ENCODE peak calls at places on chromosomes 1 and 21, in eight cellular contexts. U is body of pancreas, K is astrocyte, S is A549, B is MM.1S, L is stomach, W is right atrium auricular region, F is lower lobe of right lung. I is an unnamed sample.

GRCh38 chr1:44347280-44347679 is 7.8 kb downstream of the ERI3 start:
- DNase-seq in U (no peak), K (peak; percentile 41), S (no peak), B (no peak), L (no peak), W (no peak), F (no peak), I (no peak)

GRCh38 chr1:233443040-233443439 is 115.5 kb downstream of the MAP3K21 start:
- DNase-seq in U (no peak), K (peak; percentile 61), S (peak; percentile 19), B (no peak), L (no peak), W (no peak), F (no peak), I (no peak)

GRCh38 chr21:20971296-20971921 is 26.8 kb upstream of the NCAM2 start:
- DNase-seq in U (peak; percentile 49), K (peak; percentile 39), S (peak; percentile 42), B (peak; percentile 70), L (no peak), W (no peak), F (no peak), I (no peak)

GRCh38 chr1:10776206-10776905 is 20.1 kb downstream of the CASZ1 start:
- DNase-seq in U (peak; percentile 48), K (no peak), S (no peak), B (no peak), L (peak; percentile 80), W (no peak), F (peak; percentile 30), I (peak; percentile 89)

GRCh38 chr1:232728507-232729263 is 76.5 kb upstream of the MAP10 start:
- DNase-seq in U (no peak), K (peak; percentile 35), S (no peak), B (no peak), L (no peak), W (no peak), F (no peak), I (no peak)

GRCh38 chr1:206012086-206012859 is 9.1 kb upstream of the RAB7B start:
- DNase-seq in U (peak; percentile 62), K (no peak), S (no peak), B (peak; percentile 64), L (peak; percentile 82), W (peak; percentile 70), F (peak; percentile 91), I (no peak)

GRCh38 chr1:200290010-200290685 is 119.7 kb downstream of the ZNF281 start:
- DNase-seq in U (no peak), K (no peak), S (peak; percentile 57), B (no peak), L (no peak), W (no peak), F (no peak), I (no peak)

GRCh38 chr1:174877208-174877673 is 122.5 kb upstream of the CACYBP start:
- DNase-seq in U (peak; percentile 70), K (no peak), S (no peak), B (no peak), L (peak; percentile 43), W (no peak), F (no peak), I (no peak)

GRCh38 chr21:23534833-23535232 is 2072.4 kb downstream of the MRPL39 start:
- DNase-seq in U (no peak), K (no peak), S (no peak), B (no peak), L (no peak), W (no peak), F (no peak), I (no peak)

GRCh38 chr1:206911064-206911663 is 10.6 kb downstream of the FCMR start:
- DNase-seq in U (peak; percentile 63), K (peak; percentile 43), S (peak; percentile 61), B (peak; percentile 42), L (no peak), W (no peak), F (no peak), I (peak; percentile 39)

GRCh38 chr21:29697555-29698193 is 242.1 kb downstream of the GRIK1 start:
- DNase-seq in U (peak; percentile 27), K (peak; percentile 30), S (no peak), B (no peak), L (no peak), W (no peak), F (no peak), I (no peak)

GRCh38 chr1:160082487-160082886 is 1.1 kb downstream of the KCNJ9 start:
- DNase-seq in U (no peak), K (no peak), S (no peak), B (no peak), L (no peak), W (no peak), F (no peak), I (no peak)

GRCh38 chr1:234260578-234260977 is 112.7 kb upstream of the COA6 start:
- DNase-seq in U (no peak), K (peak; percentile 26), S (no peak), B (no peak), L (no peak), W (no peak), F (no peak), I (no peak)

GRCh38 chr1:31099283-31100063 is 34.0 kb upstream of the PUM1 start:
- DNase-seq in U (peak; percentile 45), K (no peak), S (peak; percentile 9), B (no peak), L (peak; percentile 65), W (no peak), F (no peak), I (no peak)

GRCh38 chr1:26112407-26112775 is 767 bp downstream of the PDIK1L start:
- DNase-seq in U (no peak), K (no peak), S (no peak), B (no peak), L (no peak), W (no peak), F (no peak), I (no peak)

GRCh38 chr1:72442251-72442650 is 159.9 kb upstream of the NEGR1 start:
- DNase-seq in U (no peak), K (peak; percentile 46), S (no peak), B (no peak), L (no peak), W (no peak), F (no peak), I (no peak)

GRCh38 chr1:206785366-206785765 is 13.1 kb upstream of the IL10 start:
- DNase-seq in U (no peak), K (no peak), S (no peak), B (no peak), L (no peak), W (no peak), F (no peak), I (no peak)

GRCh38 chr1:197915797-197916686 is 1.1 kb upstream of the LHX9 start:
- DNase-seq in U (peak; percentile 68), K (peak; percentile 30), S (peak; percentile 82), B (peak; percentile 27), L (no peak), W (no peak), F (peak; percentile 58), I (no peak)

GRCh38 chr1:37817481-37817880 is 9.5 kb upstream of the YRDC start:
- DNase-seq in U (peak; percentile 80), K (no peak), S (peak; percentile 14), B (no peak), L (peak; percentile 83), W (no peak), F (no peak), I (no peak)

GRCh38 chr21:28516996-28517592 is 475.6 kb downstream of the LTN1 start:
- DNase-seq in U (peak; percentile 83), K (peak; percentile 26), S (peak; percentile 59), B (peak; percentile 89), L (peak; percentile 64), W (no peak), F (peak; percentile 51), I (peak; percentile 44)

GRCh38 chr1:18908911-18909771 is 6.8 kb upstream of the ALDH4A1 start:
- DNase-seq in U (no peak), K (no peak), S (no peak), B (no peak), L (no peak), W (no peak), F (no peak), I (no peak)

GRCh38 chr1:28395181-28395580 is 25.6 kb downstream of the PHACTR4 start:
- DNase-seq in U (no peak), K (peak; percentile 73), S (peak; percentile 51), B (no peak), L (no peak), W (no peak), F (no peak), I (no peak)

GRCh38 chr1:173249349-173249748 is 42.2 kb upstream of the TNFSF4 start:
- DNase-seq in U (no peak), K (peak; percentile 37), S (peak; percentile 10), B (no peak), L (no peak), W (peak; percentile 60), F (no peak), I (no peak)

GRCh38 chr1:240946926-240947325 is 335.0 kb upstream of the GREM2 start:
- DNase-seq in U (peak; percentile 18), K (peak; percentile 18), S (peak; percentile 46), B (peak; percentile 58), L (no peak), W (no peak), F (no peak), I (peak; percentile 14)
- TF ChIP-seq CTCF in U (no peak), K (peak; percentile 50), S (peak; percentile 60), B (peak; percentile 80), L (peak; percentile 34), W (peak; percentile 31), F (peak; percentile 32), I (no peak)

GRCh38 chr1:9315411-9316079 is 22.9 kb downstream of the SPSB1 start:
- DNase-seq in U (no peak), K (peak; percentile 85), S (peak; percentile 43), B (peak; percentile 52), L (no peak), W (no peak), F (no peak), I (no peak)
- H3K4me1 ChIP-seq in U (peaks cover 9% of the 10 kb centered on the region), K (peaks cover 45% of the 10 kb centered on the region), S (peaks cover 80% of the 10 kb centered on the region), B (peaks cover 15% of the 10 kb centered on the region), L (peaks cover 94% of the 10 kb centered on the region), W (no peaks in the 10 kb centered on the region), F (peaks cover 46% of the 10 kb centered on the region), I (no peaks in the 10 kb centered on the region)

DNA sequence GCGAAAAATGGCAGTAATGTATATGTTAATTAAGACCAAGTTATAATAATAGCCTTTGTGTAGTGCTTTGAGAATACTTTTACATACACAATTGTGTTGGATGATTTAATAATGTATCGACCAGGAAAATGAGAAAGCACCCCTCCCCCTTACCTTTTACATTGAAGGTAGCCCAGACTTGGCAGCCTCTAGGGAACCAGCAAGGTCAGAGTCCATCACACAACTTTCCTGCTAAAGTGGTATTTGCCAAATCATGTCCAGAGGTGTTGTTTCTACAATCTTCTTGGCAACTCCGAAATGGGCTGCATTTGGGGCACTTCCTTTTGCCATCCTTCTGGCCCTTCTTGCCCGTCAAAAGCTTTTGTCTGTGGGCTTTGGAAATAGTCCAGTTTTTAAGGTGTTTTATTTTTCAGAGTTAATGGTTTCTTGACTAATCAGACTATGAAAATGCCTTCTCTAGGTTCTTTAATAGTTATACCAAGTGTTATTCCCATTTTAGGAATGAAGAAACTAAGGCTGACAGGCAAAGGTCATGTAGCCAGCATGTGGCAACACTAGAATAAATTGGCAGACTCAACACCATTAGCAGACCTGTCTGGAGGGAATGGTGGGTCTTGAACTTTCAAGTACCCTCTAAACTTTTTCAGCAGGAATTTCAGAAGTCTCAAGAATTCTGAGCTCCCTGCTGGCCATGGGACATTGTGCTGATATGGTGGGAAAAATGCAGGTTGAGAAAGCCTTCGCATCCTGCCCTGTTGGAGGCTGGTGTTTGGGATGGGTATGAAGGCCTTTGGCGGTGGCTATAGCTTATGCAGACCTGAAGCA is 6.8 kb downstream of the ATP1A1 start:
- DNase-seq in U (peak; percentile 77), K (no peak), S (no peak), B (no peak), L (no peak), W (no peak), F (no peak), I (no peak)
- TF ChIP-seq CTCF in U (no peak), K (no peak), S (no peak), B (no peak), L (no peak), W (no peak), F (no peak), I (no peak)

GRCh38 chr1:20590313-20590777 is 1.4 kb downstream of the CDA start:
- DNase-seq in U (peak; percentile 11), K (no peak), S (peak; percentile 54), B (no peak), L (no peak), W (peak; percentile 71), F (peak; percentile 75), I (no peak)
- H3K4me1 ChIP-seq in U (no peaks in the 10 kb centered on the region), K (peaks cover 11% of the 10 kb centered on the region), S (peaks cover 43% of the 10 kb centered on the region), B (peaks cover 9% of the 10 kb centered on the region), L (peaks cover 17% of the 10 kb centered on the region), W (no peaks in the 10 kb centered on the region), F (peaks cover 14% of the 10 kb centered on the region), I (no peaks in the 10 kb centered on the region)